ENCODE peak calls at places on chromosomes 4 and X, in nine cellular contexts. E is activated T-cell treated with anti-CD3 and anti-CD28 coated beads, Interleukin-2, amount 50 U/mL, for 1 hour; A is T-helper 1 cell; S is stimulated activated CD8-positive, alpha-beta memory T cell treated with anti-CD3 and anti-CD28 coated beads, Interleukin-7, amount 100 ng/mL, for 1 hour; U is stromal cell of bone marrow; P is ecto neural progenitor cell; B is GM12891; D is nephron progenitor cell; F is GM10248. J is an unnamed sample.

GRCh38 chr4:105951198-105951597 is 55.9 kb downstream of the NPNT start:
- DNase-seq in E (no peak), A (no peak), S (no peak), U (peak), P (no peak), B (no peak), D (no peak), F (no peak), J (no peak)

GRCh38 chrX:39667746-39668507 is 429.8 kb downstream of the BCOR start:
- DNase-seq in E (no peak), A (no peak), S (no peak), U (no peak), P (no peak), B (no peak), D (no peak), F (no peak), J (no peak)

GRCh38 chrX:1165535-1166196 is 46.8 kb downstream of the CRLF2 start:
- DNase-seq in E (no peak), A (no peak), S (no peak), U (no peak), P (peak), B (no peak), D (peak), F (no peak), J (peak)

GRCh38 chrX:66074920-66075879 is 35.3 kb upstream of the VSIG4 start:
- DNase-seq in E (peak), A (peak), S (peak), U (no peak), P (no peak), B (no peak), D (no peak), F (no peak), J (peak)

GRCh38 chr4:118905546-118905945 is 16.9 kb downstream of the SYNPO2 start:
- DNase-seq in E (no peak), A (no peak), S (no peak), U (no peak), P (no peak), B (no peak), D (no peak), F (no peak), J (no peak)

GRCh38 chr4:182916483-182917181 is 554 bp downstream of the DCTD start:
- DNase-seq in E (no peak), A (peak), S (no peak), U (no peak), P (peak), B (peak), D (no peak), F (no peak), J (no peak)

GRCh38 chrX:68415289-68415688 is 18.0 kb downstream of the OPHN1 start:
- DNase-seq in E (no peak), A (no peak), S (no peak), U (peak), P (no peak), B (no peak), D (no peak), F (no peak), J (no peak)

GRCh38 chr4:32985256-32985655 is 2265.1 kb downstream of the PCDH7 start:
- DNase-seq in E (no peak), A (no peak), S (no peak), U (no peak), P (no peak), B (no peak), D (no peak), F (no peak), J (no peak)

GRCh38 chr4:113809313-113809712 is 47.8 kb upstream of the CAMK2D start:
- DNase-seq in E (no peak), A (no peak), S (no peak), U (peak), P (no peak), B (no peak), D (no peak), F (no peak), J (no peak)

GRCh38 chr4:25970241-25970675 is 56.2 kb downstream of the SMIM20 start:
- DNase-seq in E (no peak), A (no peak), S (no peak), U (no peak), P (no peak), B (peak), D (peak), F (peak), J (no peak)